ENCODE peak calls at places on chromosomes 2 and 18, in four cellular contexts. M, V, Z and Q are unnamed samples.

GRCh38 chr2:30267161-30267568 is 35.8 kb downstream of the LBH start:
- DNase-seq in M (no peak), V (no peak), Z (peak; percentile 39), Q (peak; percentile 21)

GRCh38 chr2:8268172-8268783 is 413.6 kb upstream of the ID2 start:
- DNase-seq in M (no peak), V (no peak), Z (no peak), Q (no peak)

GRCh38 chr2:217795706-217796465 is 206.9 kb downstream of the TNS1 start:
- DNase-seq in M (no peak), V (no peak), Z (no peak), Q (no peak)

GRCh38 chr2:23118313-23118712 is 266.7 kb upstream of the KLHL29 start:
- DNase-seq in M (no peak), V (no peak), Z (no peak), Q (peak; percentile 31)

GRCh38 chr18:69127844-69128486 is 272.7 kb upstream of the DOK6 start:
- DNase-seq in M (no peak), V (no peak), Z (no peak), Q (no peak)

GRCh38 chr18:10560457-10561045 is 34.7 kb downstream of the NAPG start:
- DNase-seq in M (peak; percentile 79), V (peak; percentile 69), Z (peak; percentile 20), Q (peak; percentile 57)

GRCh38 chr2:219569041-219569440 is 2.3 kb downstream of the OBSL1 start:
- DNase-seq in M (no peak), V (no peak), Z (peak; percentile 34), Q (no peak)

GRCh38 chr2:115214050-115214449 is 771.6 kb downstream of the DPP10 start:
- DNase-seq in M (no peak), V (no peak), Z (no peak), Q (no peak)

GRCh38 chr2:86039178-86039962 is 66.3 kb downstream of the POLR1A start:
- DNase-seq in M (no peak), V (no peak), Z (no peak), Q (no peak)

GRCh38 chr2:63858291-63858690 is 16.6 kb downstream of the UGP2 start:
- DNase-seq in M (no peak), V (no peak), Z (no peak), Q (no peak)

GRCh38 chr18:41940506-41941215 is 14.4 kb upstream of the PIK3C3 start:
- DNase-seq in M (peak; percentile 9), V (no peak), Z (peak; percentile 88), Q (no peak)

GRCh38 chr18:12274793-12275192 is 20.6 kb downstream of the CIDEA start:
- DNase-seq in M (no peak), V (no peak), Z (no peak), Q (no peak)

GRCh38 chr18:73646772-73647171 is 500.9 kb downstream of the FBXO15 start:
- DNase-seq in M (no peak), V (peak; percentile 58), Z (no peak), Q (no peak)

GRCh38 chr2:181857471-181857870 is 34.1 kb upstream of the ITPRID2 start:
- DNase-seq in M (no peak), V (peak; percentile 75), Z (no peak), Q (no peak)

GRCh38 chr2:16745466-16745865 is 79.8 kb upstream of the CYRIA start:
- DNase-seq in M (no peak), V (no peak), Z (no peak), Q (no peak)

GRCh38 chr2:232888099-232888836 is 18.2 kb downstream of the SNORC start:
- DNase-seq in M (no peak), V (no peak), Z (no peak), Q (no peak)

GRCh38 chr2:86021396-86022378 is 84.0 kb downstream of the POLR1A start:
- DNase-seq in M (no peak), V (no peak), Z (no peak), Q (no peak)

GRCh38 chr2:101566632-101567228 is 91.8 kb upstream of the RFX8 start:
- DNase-seq in M (no peak), V (no peak), Z (no peak), Q (no peak)

GRCh38 chr2:232892843-232893242 is 22.8 kb downstream of the SNORC start:
- DNase-seq in M (no peak), V (no peak), Z (no peak), Q (no peak)

GRCh38 chr2:218904176-218904575 is 23.5 kb downstream of the WNT10A start:
- DNase-seq in M (no peak), V (no peak), Z (no peak), Q (no peak)

GRCh38 chr2:68411397-68412126 is 46.5 kb downstream of the PLEK start:
- DNase-seq in M (no peak), V (no peak), Z (no peak), Q (no peak)

GRCh38 chr2:159091981-159092380 is 123.5 kb downstream of the TANC1 start:
- DNase-seq in M (no peak), V (no peak), Z (no peak), Q (peak; percentile 31)

GRCh38 chr2:37466533-37467230 is 122.3 kb downstream of the QPCT start:
- DNase-seq in M (no peak), V (no peak), Z (no peak), Q (no peak)

GRCh38 chr18:22332590-22332989 is 85.1 kb downstream of the CTAGE1 start:
- DNase-seq in M (no peak), V (no peak), Z (no peak), Q (no peak)

GRCh38 chr2:75560022-75560767 is 544 bp downstream of the EVA1A start:
- DNase-seq in M (peak; percentile 8), V (peak; percentile 36), Z (no peak), Q (peak; percentile 24)

GRCh38 chr2:66446178-66446860 is 11.4 kb downstream of the MEIS1 start:
- DNase-seq in M (no peak), V (no peak), Z (no peak), Q (no peak)

GRCh38 chr18:39489426-39489825 is 1923.8 kb upstream of the CELF4 start:
- DNase-seq in M (no peak), V (no peak), Z (no peak), Q (no peak)

GRCh38 chr2:54394392-54394791 is 61.7 kb upstream of the SPTBN1 start:
- DNase-seq in M (no peak), V (no peak), Z (no peak), Q (peak; percentile 4)

GRCh38 chr2:19611491-19612332 is 253.3 kb upstream of the OSR1 start:
- DNase-seq in M (peak; percentile 34), V (peak; percentile 68), Z (no peak), Q (peak; percentile 54)

GRCh38 chr2:143177081-143177786 is 48.0 kb downstream of the ARHGAP15 start:
- DNase-seq in M (no peak), V (no peak), Z (no peak), Q (peak; percentile 9)

GRCh38 chr2:223563462-223563861 is 38.7 kb downstream of the SCG2 start:
- DNase-seq in M (peak; percentile 37), V (peak; percentile 92), Z (no peak), Q (peak; percentile 12)

GRCh38 chr2:166041613-166042012 is 86.2 kb downstream of the SCN1A start:
- DNase-seq in M (no peak), V (no peak), Z (no peak), Q (no peak)

GRCh38 chr2:128236491-128237035 is 82.1 kb downstream of the HS6ST1 start:
- DNase-seq in M (no peak), V (peak; percentile 26), Z (no peak), Q (no peak)

GRCh38 chr2:176174850-176175728 is 13.4 kb upstream of the HOXD1 start:
- DNase-seq in M (no peak), V (no peak), Z (no peak), Q (no peak)

GRCh38 chr2:98822301-98823164 is 91.6 kb upstream of the MGAT4A start:
- DNase-seq in M (no peak), V (no peak), Z (no peak), Q (peak; percentile 49)

GRCh38 chr2:181319291-181319690 is 137.9 kb upstream of the ITGA4 start:
- DNase-seq in M (no peak), V (no peak), Z (no peak), Q (no peak)